ENCODE peak calls at places on chromosomes 1 and 21, in four cellular contexts. B is substantia nigra, Z is GM13977, S is glutamatergic neuron. P is an unnamed sample.

GRCh38 chr1:94926915-94927404 is at the start of gene CNN3:
- DNase-seq in B (peak), Z (peak), S (peak), P (peak)

GRCh38 chr1:93707956-93708355 is 26.3 kb upstream of the BCAR3 start:
- DNase-seq in B (no peak), Z (peak), S (no peak), P (no peak)

GRCh38 chr1:219460561-219461511 is 152.1 kb downstream of the ZC3H11B start:
- DNase-seq in B (no peak), Z (peak), S (no peak), P (peak)

GRCh38 chr1:189434461-189434860 is 1043.2 kb downstream of the BRINP3 start:
- DNase-seq in B (no peak), Z (no peak), S (no peak), P (no peak)

GRCh38 chr1:16138772-16139221 is 17.1 kb downstream of the EPHA2 start:
- DNase-seq in B (no peak), Z (no peak), S (no peak), P (no peak)

GRCh38 chr1:18035145-18035544 is 72.5 kb upstream of the IGSF21 start:
- DNase-seq in B (no peak), Z (no peak), S (no peak), P (no peak)

GRCh38 chr1:224432672-224433040 is 1.9 kb downstream of the WDR26 start:
- DNase-seq in B (no peak), Z (peak), S (no peak), P (no peak)

GRCh38 chr1:204151562-204152309 is at the start of gene ETNK2:
- DNase-seq in B (no peak), Z (peak), S (peak), P (no peak)

GRCh38 chr1:152537496-152537895 is 23.2 kb downstream of the CRCT1 start:
- DNase-seq in B (no peak), Z (no peak), S (no peak), P (no peak)

GRCh38 chr1:54117815-54118563 is 34.8 kb downstream of the CDCP2 start:
- DNase-seq in B (peak), Z (no peak), S (peak), P (no peak)

GRCh38 chr1:221097479-221098281 is 218.4 kb downstream of the HLX start:
- DNase-seq in B (no peak), Z (no peak), S (no peak), P (no peak)

GRCh38 chr21:41163086-41163485 is 4.9 kb upstream of the BACE2 start:
- DNase-seq in B (no peak), Z (no peak), S (no peak), P (no peak)

GRCh38 chr1:55694297-55694696 is 479.1 kb upstream of the USP24 start:
- DNase-seq in B (no peak), Z (no peak), S (no peak), P (no peak)

GRCh38 chr1:52792002-52792401 is 50.6 kb upstream of the ZYG11A start:
- DNase-seq in B (no peak), Z (no peak), S (no peak), P (no peak)